ENCODE peak calls at places on chromosome 1, in five cellular contexts. One of them, this sample, is unnamed.

GRCh38 chr1:39996396-39997004 is 41.6 kb downstream of the MFSD2A start:
- DNase-seq in HFF-Myc: no peak
- DNase-seq in PC-3: no peak
- DNase-seq in IMR-90: peak
- DNase-seq in left ventricle myocardium inferior: no peak
- DNase-seq in this sample: no peak

GRCh38 chr1:110525250-110525597 is 6.2 kb upstream of the KCNA10 start:
- DNase-seq in HFF-Myc: no peak
- DNase-seq in PC-3: no peak
- DNase-seq in left ventricle myocardium inferior: no peak
- DNase-seq in IMR-90: no peak
- DNase-seq in this sample: no peak

GRCh38 chr1:2046225-2046917 is 3.8 kb upstream of the PRKCZ start:
- DNase-seq in left ventricle myocardium inferior: peak
- DNase-seq in HFF-Myc: no peak
- DNase-seq in PC-3: peak
- DNase-seq in IMR-90: no peak
- DNase-seq in this sample: peak

GRCh38 chr1:177423083-177423482 is 252.3 kb downstream of the BRINP2 start:
- DNase-seq in left ventricle myocardium inferior: no peak
- DNase-seq in PC-3: no peak
- DNase-seq in IMR-90: no peak
- DNase-seq in HFF-Myc: no peak
- DNase-seq in this sample: no peak

GRCh38 chr1:24018611-24019580 is 38.8 kb upstream of the SRSF10 start:
- DNase-seq in left ventricle myocardium inferior: peak
- DNase-seq in IMR-90: peak
- DNase-seq in PC-3: peak
- DNase-seq in HFF-Myc: peak
- DNase-seq in this sample: no peak

GRCh38 chr1:161031874-161032273 is 6.9 kb downstream of the TSTD1 start:
- DNase-seq in PC-3: no peak
- DNase-seq in HFF-Myc: no peak
- DNase-seq in left ventricle myocardium inferior: no peak
- DNase-seq in IMR-90: no peak
- DNase-seq in this sample: no peak

GRCh38 chr1:12314328-12314903 is 84.6 kb downstream of the VPS13D start:
- DNase-seq in left ventricle myocardium inferior: no peak
- DNase-seq in IMR-90: peak
- DNase-seq in PC-3: peak
- DNase-seq in HFF-Myc: no peak
- DNase-seq in this sample: no peak

GRCh38 chr1:22186316-22186715 is 43.4 kb upstream of the WNT4 start:
- DNase-seq in HFF-Myc: no peak
- DNase-seq in IMR-90: no peak
- DNase-seq in PC-3: no peak
- DNase-seq in left ventricle myocardium inferior: no peak
- DNase-seq in this sample: no peak

GRCh38 chr1:228307218-228308023 is 99.2 kb downstream of the TRIM11 start:
- DNase-seq in HFF-Myc: no peak
- DNase-seq in left ventricle myocardium inferior: peak
- DNase-seq in IMR-90: no peak
- DNase-seq in PC-3: no peak
- DNase-seq in this sample: no peak

GRCh38 chr1:91071838-91072237 is 50.0 kb upstream of the ZNF644 start:
- DNase-seq in left ventricle myocardium inferior: no peak
- DNase-seq in HFF-Myc: no peak
- DNase-seq in PC-3: no peak
- DNase-seq in IMR-90: no peak
- DNase-seq in this sample: no peak

GRCh38 chr1:220804202-220804586 is 17.5 kb downstream of the MTARC1 start:
- DNase-seq in IMR-90: peak
- DNase-seq in left ventricle myocardium inferior: no peak
- DNase-seq in PC-3: no peak
- DNase-seq in HFF-Myc: no peak
- DNase-seq in this sample: no peak

GRCh38 chr1:220800262-220800661 is 13.5 kb downstream of the MTARC1 start:
- DNase-seq in PC-3: no peak
- DNase-seq in left ventricle myocardium inferior: no peak
- DNase-seq in IMR-90: no peak
- DNase-seq in HFF-Myc: no peak
- DNase-seq in this sample: no peak

GRCh38 chr1:220806408-220806807 is 19.7 kb downstream of the MTARC1 start:
- DNase-seq in PC-3: no peak
- DNase-seq in left ventricle myocardium inferior: no peak
- DNase-seq in IMR-90: no peak
- DNase-seq in HFF-Myc: no peak
- DNase-seq in this sample: no peak

GRCh38 chr1:220807726-220808125 is 21.0 kb downstream of the MTARC1 start:
- DNase-seq in HFF-Myc: no peak
- DNase-seq in PC-3: no peak
- DNase-seq in left ventricle myocardium inferior: no peak
- DNase-seq in IMR-90: no peak
- DNase-seq in this sample: no peak

DNA sequence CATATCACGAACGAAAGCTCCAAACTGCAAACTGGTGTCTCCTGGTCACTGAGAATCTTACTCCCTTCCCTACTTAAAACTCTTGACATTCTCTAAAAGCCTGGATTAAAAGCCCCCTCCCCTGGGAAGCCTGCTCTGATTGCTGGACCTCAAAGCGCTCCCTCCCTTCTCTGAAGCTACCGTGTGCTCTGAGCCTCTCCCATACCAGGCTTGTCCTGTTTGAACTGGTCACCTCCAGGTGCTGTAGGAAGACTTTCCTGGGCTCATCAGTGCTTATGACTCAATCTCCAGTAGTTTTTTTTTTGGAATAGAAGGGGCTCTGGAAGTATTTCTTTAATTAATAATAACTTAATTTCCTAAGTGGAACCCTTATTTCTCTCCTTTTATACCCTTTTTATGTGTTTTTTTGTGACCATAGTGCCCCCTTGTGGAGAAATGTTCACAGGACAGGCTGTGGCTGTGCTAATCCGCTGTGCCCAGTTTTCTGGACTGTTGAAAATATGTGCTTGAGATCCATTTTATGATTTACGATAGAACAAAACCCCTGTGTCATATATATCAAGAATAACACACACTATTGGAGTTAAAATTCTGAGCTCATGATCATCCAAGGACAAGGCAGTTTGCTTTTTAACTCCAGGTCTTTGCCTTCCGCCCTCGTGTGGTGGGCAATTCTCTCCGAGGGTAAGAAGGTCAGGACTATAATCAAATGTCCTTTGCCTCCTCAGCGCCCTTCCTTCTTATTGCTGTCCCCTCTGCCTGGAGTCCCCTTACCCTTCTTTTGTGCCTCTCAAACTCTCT is 16.9 kb downstream of the MTARC1 start:
- DNase-seq in HFF-Myc: no peak
- DNase-seq in left ventricle myocardium inferior: no peak
- DNase-seq in IMR-90: peak
- DNase-seq in PC-3: peak
- DNase-seq in this sample: no peak
- TF ChIP-seq CTCF in HFF-Myc: peak
- TF ChIP-seq CTCF in left ventricle myocardium inferior: peak
- TF ChIP-seq CTCF in IMR-90: peak
- TF ChIP-seq CTCF in PC-3: peak
- TF ChIP-seq CTCF in this sample: peak

DNA sequence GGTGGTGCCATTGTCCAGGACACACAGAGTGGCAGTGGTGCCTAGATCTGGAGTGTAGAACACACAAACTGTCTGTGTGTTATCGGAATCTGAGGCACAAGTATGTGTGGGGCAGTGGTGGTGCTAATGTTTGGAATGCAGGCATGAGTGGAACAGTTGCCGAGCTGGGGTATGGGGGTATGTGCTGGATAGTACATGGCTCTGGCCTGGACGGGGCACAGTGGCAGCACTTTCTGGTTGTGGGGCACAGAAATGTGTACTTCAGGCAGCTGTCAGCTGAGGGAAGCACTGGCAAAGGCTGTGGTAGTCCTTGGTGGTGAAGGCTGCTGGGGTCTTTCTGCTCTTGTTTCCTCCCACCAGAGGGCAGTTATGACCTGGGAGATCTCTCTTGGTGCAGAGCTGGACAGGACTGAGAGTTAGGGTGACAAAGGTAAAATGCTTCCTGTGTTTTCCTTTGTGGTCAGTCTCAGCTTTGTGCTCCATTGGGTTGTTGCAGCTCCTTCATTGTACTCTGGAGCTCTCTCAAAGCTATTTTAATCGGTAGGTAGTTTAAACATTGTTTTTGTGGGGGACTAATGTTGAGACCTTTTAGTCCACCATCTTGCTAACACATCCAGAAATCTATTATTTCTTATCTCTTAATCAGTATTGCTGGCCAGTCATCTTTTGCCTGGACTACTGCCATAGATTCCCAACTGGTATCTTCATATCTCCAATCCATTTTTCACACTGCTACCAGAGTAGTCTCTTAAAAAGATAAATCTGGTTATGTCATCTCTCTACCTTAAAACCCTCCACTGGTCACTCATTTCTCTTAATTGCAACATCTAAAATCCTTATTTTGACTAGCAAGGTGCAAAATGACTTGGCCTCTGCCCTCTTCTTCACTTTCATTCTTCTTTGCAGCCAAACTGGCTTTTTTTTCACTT is 83.9 kb upstream of the NBPF4 start:
- DNase-seq in left ventricle myocardium inferior: no peak
- DNase-seq in PC-3: peak
- DNase-seq in IMR-90: no peak
- DNase-seq in HFF-Myc: no peak
- DNase-seq in this sample: no peak
- TF ChIP-seq CTCF in left ventricle myocardium inferior: no peak
- TF ChIP-seq CTCF in PC-3: peak
- TF ChIP-seq CTCF in IMR-90: no peak
- TF ChIP-seq CTCF in HFF-Myc: peak
- TF ChIP-seq CTCF in this sample: no peak

GRCh38 chr1:219109424-219110018 is 64.2 kb upstream of the LYPLAL1 start:
- DNase-seq in left ventricle myocardium inferior: no peak
- DNase-seq in HFF-Myc: no peak
- DNase-seq in PC-3: no peak
- DNase-seq in IMR-90: no peak
- DNase-seq in this sample: no peak

GRCh38 chr1:219119839-219120238 is 53.8 kb upstream of the LYPLAL1 start:
- DNase-seq in PC-3: no peak
- DNase-seq in HFF-Myc: no peak
- DNase-seq in IMR-90: no peak
- DNase-seq in left ventricle myocardium inferior: no peak
- DNase-seq in this sample: no peak

GRCh38 chr1:219113261-219113660 is 60.4 kb upstream of the LYPLAL1 start:
- DNase-seq in PC-3: no peak
- DNase-seq in IMR-90: peak
- DNase-seq in HFF-Myc: no peak
- DNase-seq in left ventricle myocardium inferior: no peak
- DNase-seq in this sample: no peak

DNA sequence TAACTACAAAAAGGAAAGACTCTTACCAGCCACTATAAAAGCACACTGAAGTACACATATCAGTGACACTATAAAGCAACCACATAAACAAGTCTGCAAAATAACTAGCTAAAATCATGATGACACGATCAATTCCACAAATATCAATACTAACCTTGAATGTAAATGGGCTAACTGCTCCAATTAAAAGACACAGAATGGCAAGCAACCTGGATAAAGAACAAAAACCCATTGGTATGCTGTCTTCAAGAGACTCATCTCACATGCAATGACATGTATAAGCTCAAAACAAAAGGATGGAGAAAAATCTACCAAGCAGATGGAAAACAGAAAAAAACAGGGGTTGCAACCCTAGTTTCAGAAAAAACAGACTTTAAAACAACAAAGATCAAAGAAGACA is 59.7 kb upstream of the LYPLAL1 start:
- DNase-seq in IMR-90: no peak
- DNase-seq in PC-3: no peak
- DNase-seq in HFF-Myc: no peak
- DNase-seq in left ventricle myocardium inferior: no peak
- DNase-seq in this sample: no peak
- TF ChIP-seq CTCF in IMR-90: no peak
- TF ChIP-seq CTCF in PC-3: no peak
- TF ChIP-seq CTCF in HFF-Myc: no peak
- TF ChIP-seq CTCF in left ventricle myocardium inferior: no peak
- TF ChIP-seq CTCF in this sample: no peak

GRCh38 chr1:164443166-164443565 is 115.8 kb upstream of the PBX1 start:
- DNase-seq in left ventricle myocardium inferior: no peak
- DNase-seq in IMR-90: no peak
- DNase-seq in HFF-Myc: no peak
- DNase-seq in PC-3: no peak
- DNase-seq in this sample: no peak

GRCh38 chr1:164443836-164444235 is 115.1 kb upstream of the PBX1 start:
- DNase-seq in left ventricle myocardium inferior: no peak
- DNase-seq in IMR-90: no peak
- DNase-seq in PC-3: no peak
- DNase-seq in HFF-Myc: no peak
- DNase-seq in this sample: no peak

GRCh38 chr1:164446020-164446419 is 113.0 kb upstream of the PBX1 start:
- DNase-seq in left ventricle myocardium inferior: no peak
- DNase-seq in PC-3: no peak
- DNase-seq in HFF-Myc: no peak
- DNase-seq in IMR-90: no peak
- DNase-seq in this sample: no peak

GRCh38 chr1:164440222-164440621 is 118.8 kb upstream of the PBX1 start:
- DNase-seq in IMR-90: no peak
- DNase-seq in PC-3: peak
- DNase-seq in HFF-Myc: no peak
- DNase-seq in left ventricle myocardium inferior: peak
- DNase-seq in this sample: no peak
- TF ChIP-seq CTCF in IMR-90: peak
- TF ChIP-seq CTCF in PC-3: peak
- TF ChIP-seq CTCF in HFF-Myc: peak
- TF ChIP-seq CTCF in left ventricle myocardium inferior: peak
- TF ChIP-seq CTCF in this sample: no peak

GRCh38 chr1:174190800-174191199 is 31.5 kb downstream of the RABGAP1L start:
- DNase-seq in PC-3: no peak
- DNase-seq in HFF-Myc: no peak
- DNase-seq in IMR-90: no peak
- DNase-seq in left ventricle myocardium inferior: no peak
- DNase-seq in this sample: no peak

GRCh38 chr1:174194451-174194850 is 35.1 kb downstream of the RABGAP1L start:
- DNase-seq in HFF-Myc: no peak
- DNase-seq in left ventricle myocardium inferior: no peak
- DNase-seq in PC-3: no peak
- DNase-seq in IMR-90: no peak
- DNase-seq in this sample: no peak

GRCh38 chr1:174191255-174191906 is 32.1 kb downstream of the RABGAP1L start:
- DNase-seq in HFF-Myc: peak
- DNase-seq in left ventricle myocardium inferior: no peak
- DNase-seq in IMR-90: peak
- DNase-seq in PC-3: peak
- DNase-seq in this sample: no peak

DNA sequence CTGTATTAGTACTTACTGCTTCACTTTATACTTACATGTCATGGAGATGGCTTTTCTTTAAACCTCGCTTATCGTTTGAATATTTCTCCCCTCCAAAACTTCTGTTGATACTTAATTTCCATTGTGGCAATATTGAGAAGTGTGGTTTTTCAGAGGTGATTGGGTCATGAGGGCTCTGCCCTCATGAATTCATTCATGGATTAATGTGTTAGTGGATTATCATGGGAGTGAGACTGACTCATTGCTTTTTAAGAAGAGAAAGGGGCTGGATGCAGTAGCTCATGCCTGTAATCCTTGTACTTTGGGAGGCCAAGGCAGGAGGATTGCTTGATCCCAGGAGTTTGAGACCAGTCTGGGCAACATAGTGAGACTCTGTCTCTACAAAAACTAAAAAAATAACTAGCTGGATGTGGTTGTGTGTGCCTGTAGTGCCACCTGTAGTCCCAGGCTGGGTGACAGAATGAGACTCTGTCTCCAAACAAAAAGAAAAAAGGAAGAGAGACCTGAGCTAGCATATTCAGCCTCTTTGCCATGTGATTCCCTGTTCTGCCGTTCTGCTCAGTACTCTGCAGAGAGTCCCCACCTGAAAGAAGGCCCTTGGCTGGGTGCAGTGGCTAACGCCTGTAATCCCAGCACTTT is 30.2 kb downstream of the RABGAP1L start:
- DNase-seq in IMR-90: no peak
- DNase-seq in left ventricle myocardium inferior: no peak
- DNase-seq in HFF-Myc: no peak
- DNase-seq in PC-3: no peak
- DNase-seq in this sample: no peak
- TF ChIP-seq CTCF in IMR-90: no peak
- TF ChIP-seq CTCF in left ventricle myocardium inferior: no peak
- TF ChIP-seq CTCF in HFF-Myc: no peak
- TF ChIP-seq CTCF in PC-3: no peak
- TF ChIP-seq CTCF in this sample: no peak